ENCODE peak calls at places on chromosomes 5 and 9, in four cellular contexts. One of them, this sample, is unnamed.

GRCh38 chr5:146284016-146284415 is 54.6 kb upstream of the POU4F3 start:
- DNase-seq in lower lobe of right lung: no peak
- DNase-seq in uterus: no peak
- DNase-seq in pancreas: no peak
- DNase-seq in this sample: no peak

GRCh38 chr5:172385164-172385563 is 69.2 kb downstream of the SH3PXD2B start:
- DNase-seq in pancreas: no peak
- DNase-seq in lower lobe of right lung: no peak
- DNase-seq in uterus: no peak
- DNase-seq in this sample: no peak

GRCh38 chr5:69019665-69020064 is 74.1 kb upstream of the SLC30A5 start:
- DNase-seq in uterus: no peak
- DNase-seq in lower lobe of right lung: no peak
- DNase-seq in pancreas: no peak
- DNase-seq in this sample: no peak

GRCh38 chr9:36448017-36448416 is 47.9 kb upstream of the RNF38 start:
- DNase-seq in uterus: no peak
- DNase-seq in pancreas: no peak
- DNase-seq in lower lobe of right lung: no peak
- DNase-seq in this sample: no peak

GRCh38 chr9:99858087-99858486 is 36.4 kb downstream of the NR4A3 start:
- DNase-seq in lower lobe of right lung: no peak
- DNase-seq in pancreas: no peak
- DNase-seq in uterus: no peak
- DNase-seq in this sample: no peak

GRCh38 chr5:89307972-89308371 is 425.0 kb upstream of the MEF2C start:
- DNase-seq in pancreas: no peak
- DNase-seq in uterus: no peak
- DNase-seq in lower lobe of right lung: no peak
- DNase-seq in this sample: no peak

GRCh38 chr5:107230367-107230766 is 440.4 kb downstream of the EFNA5 start:
- DNase-seq in uterus: no peak
- DNase-seq in pancreas: no peak
- DNase-seq in lower lobe of right lung: no peak
- DNase-seq in this sample: no peak

GRCh38 chr9:95458666-95459065 is 58.1 kb downstream of the PTCH1 start:
- DNase-seq in lower lobe of right lung: no peak
- DNase-seq in pancreas: no peak
- DNase-seq in uterus: no peak
- DNase-seq in this sample: no peak

GRCh38 chr9:86287013-86287412 is 4.7 kb upstream of the ISCA1 start:
- DNase-seq in uterus: no peak
- DNase-seq in pancreas: no peak
- DNase-seq in lower lobe of right lung: no peak
- DNase-seq in this sample: no peak

GRCh38 chr5:131795879-131796792 is 681 bp downstream of the FNIP1 start:
- DNase-seq in pancreas: peak
- DNase-seq in uterus: peak
- DNase-seq in lower lobe of right lung: peak
- DNase-seq in this sample: peak

GRCh38 chr9:133163559-133164208 is at the start of gene GBGT1:
- DNase-seq in pancreas: peak
- DNase-seq in lower lobe of right lung: peak
- DNase-seq in uterus: peak
- DNase-seq in this sample: peak

GRCh38 chr9:120923620-120924328 is 2.8 kb downstream of the TRAF1 start:
- DNase-seq in lower lobe of right lung: no peak
- DNase-seq in uterus: no peak
- DNase-seq in pancreas: no peak
- DNase-seq in this sample: no peak

GRCh38 chr5:88438006-88438405 is 169.4 kb upstream of the TMEM161B start:
- DNase-seq in pancreas: no peak
- DNase-seq in uterus: no peak
- DNase-seq in lower lobe of right lung: no peak
- DNase-seq in this sample: no peak

GRCh38 chr5:72096602-72097205 is 10.6 kb upstream of the MAP1B start:
- DNase-seq in pancreas: no peak
- DNase-seq in uterus: no peak
- DNase-seq in lower lobe of right lung: no peak
- DNase-seq in this sample: no peak

GRCh38 chr9:79220666-79221065 is 351.1 kb upstream of the TLE4 start:
- DNase-seq in pancreas: no peak
- DNase-seq in uterus: no peak
- DNase-seq in lower lobe of right lung: no peak
- DNase-seq in this sample: no peak

GRCh38 chr9:34139477-34140146 is 13.1 kb upstream of the DCAF12 start:
- DNase-seq in pancreas: peak
- DNase-seq in lower lobe of right lung: no peak
- DNase-seq in uterus: no peak
- DNase-seq in this sample: no peak

DNA sequence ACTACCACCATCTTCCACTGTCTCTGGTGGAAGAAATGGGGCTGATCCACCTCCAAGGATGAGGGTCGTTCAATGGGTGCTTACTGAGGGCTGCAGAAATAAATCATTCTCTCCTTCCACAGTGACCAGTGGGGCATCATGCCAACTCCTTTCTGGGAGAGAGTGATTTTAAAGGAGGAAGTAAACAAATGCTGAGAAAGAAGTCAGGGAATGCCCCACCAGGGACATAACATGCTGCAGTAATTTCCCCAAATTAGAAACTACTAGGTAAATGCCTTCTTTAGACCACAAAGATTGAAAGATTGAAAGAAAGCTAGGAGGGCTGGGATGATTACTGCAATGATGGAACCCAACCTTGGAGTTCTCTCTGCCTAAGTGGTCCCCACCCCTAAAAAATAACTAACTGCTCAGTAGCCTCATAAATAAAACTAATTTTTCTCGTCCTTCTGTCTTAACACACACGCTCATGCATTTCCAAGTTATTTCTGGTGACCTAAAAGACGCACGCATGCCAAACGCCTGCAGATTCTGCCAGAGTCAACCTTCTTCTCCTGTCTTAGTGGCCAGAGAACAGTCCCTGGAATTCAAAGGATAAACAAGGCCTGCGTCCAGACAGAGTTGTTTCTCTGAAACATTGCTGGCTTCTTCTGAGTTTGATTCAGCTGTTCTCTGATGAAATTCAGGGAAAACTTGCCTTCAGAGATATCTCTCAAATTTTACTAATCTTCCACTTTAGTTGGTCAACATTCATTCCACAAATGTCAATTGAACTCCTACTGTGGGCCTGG is 250.0 kb downstream of the NR3C1 start:
- DNase-seq in pancreas: no peak
- DNase-seq in lower lobe of right lung: no peak
- DNase-seq in uterus: peak
- DNase-seq in this sample: peak
- TF ChIP-seq CTCF in pancreas: no peak
- TF ChIP-seq CTCF in lower lobe of right lung: no peak
- TF ChIP-seq CTCF in uterus: no peak
- TF ChIP-seq CTCF in this sample: no peak

GRCh38 chr5:94692610-94693009 is 74.1 kb downstream of the SLF1 start:
- DNase-seq in lower lobe of right lung: no peak
- DNase-seq in pancreas: no peak
- DNase-seq in uterus: no peak
- DNase-seq in this sample: no peak

GRCh38 chr5:94694671-94695070 is 76.2 kb downstream of the SLF1 start:
- DNase-seq in lower lobe of right lung: no peak
- DNase-seq in uterus: no peak
- DNase-seq in pancreas: no peak
- DNase-seq in this sample: no peak

GRCh38 chr5:94693845-94694370 is 75.4 kb downstream of the SLF1 start:
- DNase-seq in lower lobe of right lung: no peak
- DNase-seq in uterus: no peak
- DNase-seq in pancreas: no peak
- DNase-seq in this sample: no peak

GRCh38 chr5:94691947-94692346 is 73.5 kb downstream of the SLF1 start:
- DNase-seq in uterus: peak
- DNase-seq in pancreas: no peak
- DNase-seq in lower lobe of right lung: no peak
- DNase-seq in this sample: no peak

DNA sequence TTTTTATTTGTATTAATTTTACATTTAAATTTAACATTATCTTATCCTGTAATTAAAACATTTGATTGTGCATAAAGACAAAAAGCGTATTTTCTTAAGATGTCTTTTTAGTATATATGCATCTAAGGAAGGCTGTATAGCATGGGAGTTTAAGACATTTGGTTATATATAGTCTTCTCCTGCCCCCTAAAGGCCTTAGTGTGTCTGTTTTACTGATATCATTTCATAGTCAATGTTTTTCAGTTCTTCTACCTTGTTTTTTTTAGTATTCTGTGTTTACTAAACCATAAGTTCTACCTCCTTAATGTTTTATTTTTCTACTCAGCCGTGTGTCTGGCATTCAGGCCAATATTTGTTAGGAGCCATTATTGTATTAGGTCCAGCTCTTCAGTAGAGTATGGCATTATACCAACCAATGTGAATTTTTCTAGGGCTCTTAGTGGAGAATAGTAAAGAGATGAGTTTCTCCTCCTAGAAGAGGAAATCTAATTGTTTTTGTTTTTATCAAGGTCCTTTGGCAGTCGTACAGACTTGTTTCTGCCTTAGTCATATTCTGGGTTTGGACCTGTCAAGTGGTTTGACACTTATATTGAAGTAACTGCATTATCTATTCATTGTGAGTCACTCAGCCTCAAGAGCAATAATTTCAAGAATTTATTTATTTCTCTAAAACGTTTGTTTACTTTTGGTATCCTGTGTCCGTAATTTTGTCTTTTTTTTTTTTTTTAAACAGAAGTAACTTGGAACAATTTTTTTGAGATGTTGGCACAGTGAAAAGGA is 74.8 kb downstream of the SLF1 start:
- DNase-seq in uterus: no peak
- DNase-seq in lower lobe of right lung: no peak
- DNase-seq in pancreas: no peak
- DNase-seq in this sample: no peak
- TF ChIP-seq CTCF in uterus: no peak
- TF ChIP-seq CTCF in lower lobe of right lung: peak
- TF ChIP-seq CTCF in pancreas: no peak
- TF ChIP-seq CTCF in this sample: peak

GRCh38 chr5:45521067-45521466 is 175.1 kb downstream of the HCN1 start:
- DNase-seq in pancreas: peak
- DNase-seq in lower lobe of right lung: no peak
- DNase-seq in uterus: no peak
- DNase-seq in this sample: no peak
- TF ChIP-seq CTCF in pancreas: no peak
- TF ChIP-seq CTCF in lower lobe of right lung: peak
- TF ChIP-seq CTCF in uterus: no peak
- TF ChIP-seq CTCF in this sample: peak

DNA sequence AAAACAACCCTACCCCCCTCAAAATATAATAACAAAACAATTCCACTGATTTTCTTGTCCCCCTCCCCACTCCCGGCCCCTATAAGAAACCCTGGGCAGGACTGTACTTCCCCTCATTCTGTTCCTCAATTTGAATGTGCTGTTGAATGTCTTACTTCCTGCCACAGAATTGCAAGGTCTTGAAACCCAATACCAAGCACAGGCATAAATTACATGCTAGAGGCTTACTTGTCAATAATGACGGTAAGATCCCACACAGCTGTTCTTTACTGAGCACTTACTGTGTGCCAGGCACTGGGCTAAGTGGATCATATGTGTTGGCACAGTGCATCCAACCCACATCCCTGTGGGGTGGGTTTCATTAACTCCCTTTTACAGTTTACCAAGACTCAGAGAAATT is 63.3 kb downstream of the MVB12B start:
- DNase-seq in uterus: no peak
- DNase-seq in pancreas: no peak
- DNase-seq in lower lobe of right lung: no peak
- DNase-seq in this sample: no peak
- TF ChIP-seq CTCF in uterus: no peak
- TF ChIP-seq CTCF in pancreas: no peak
- TF ChIP-seq CTCF in lower lobe of right lung: no peak
- TF ChIP-seq CTCF in this sample: no peak

DNA sequence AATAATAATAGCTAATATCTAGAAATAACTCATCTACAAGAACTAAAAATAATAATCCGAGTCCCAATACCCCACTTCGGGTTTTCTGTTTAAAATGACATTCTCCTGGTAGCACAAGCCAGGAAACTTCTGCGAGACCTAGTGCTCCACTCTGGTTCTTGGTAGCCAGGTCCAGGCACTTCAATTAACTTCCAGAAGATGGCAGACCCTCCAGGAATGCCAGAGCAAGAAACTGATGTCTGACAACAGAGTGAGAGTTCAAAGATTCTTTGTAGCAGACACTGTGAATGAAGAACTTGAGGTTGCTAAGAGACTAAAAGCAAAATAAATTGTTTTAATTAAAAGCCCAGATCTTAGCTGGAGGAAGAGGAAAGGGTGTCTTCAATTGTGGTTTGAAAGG is 1963.3 kb upstream of the CDH9 start:
- DNase-seq in uterus: no peak
- DNase-seq in lower lobe of right lung: no peak
- DNase-seq in pancreas: no peak
- DNase-seq in this sample: no peak
- TF ChIP-seq CTCF in uterus: no peak
- TF ChIP-seq CTCF in lower lobe of right lung: no peak
- TF ChIP-seq CTCF in pancreas: no peak
- TF ChIP-seq CTCF in this sample: no peak

GRCh38 chr9:97487107-97487506 is 14.4 kb upstream of the TMOD1 start:
- DNase-seq in pancreas: no peak
- DNase-seq in lower lobe of right lung: no peak
- DNase-seq in uterus: no peak
- DNase-seq in this sample: no peak
- TF ChIP-seq CTCF in pancreas: no peak
- TF ChIP-seq CTCF in lower lobe of right lung: no peak
- TF ChIP-seq CTCF in uterus: no peak
- TF ChIP-seq CTCF in this sample: peak

GRCh38 chr5:159965031-159965837 is 43.7 kb upstream of the TTC1 start:
- DNase-seq in uterus: peak
- DNase-seq in pancreas: peak
- DNase-seq in lower lobe of right lung: peak
- DNase-seq in this sample: peak
- TF ChIP-seq CTCF in uterus: peak
- TF ChIP-seq CTCF in pancreas: no peak
- TF ChIP-seq CTCF in lower lobe of right lung: peak
- TF ChIP-seq CTCF in this sample: peak